ENCODE peak calls at places on chromosomes 3 and 15, in ten cellular contexts. One of them, this sample, is unnamed.

GRCh38 chr3:24639640-24640329 is 145.1 kb upstream of the THRB start:
- ATAC-seq in CD4-positive, alpha-beta T cell: no peak
- ATAC-seq in omental fat pad: no peak
- ATAC-seq in activated T-cell treated with anti-CD3 and anti-CD28 coated beads, Interleukin-2, amount 50 U/mL, for 4 hours: no peak
- ATAC-seq in left ventricle myocardium superior: no peak
- ATAC-seq in SK-N-SH treated with all-trans-retinoic acid at 6 μM for 48 hours: no peak
- ATAC-seq in stimulated activated naive CD8-positive, alpha-beta T cell treated with anti-CD3 and anti-CD28 coated beads, Interleukin-15, amount 100 ng/mL, for 72 hours: no peak
- ATAC-seq in pancreas: no peak
- ATAC-seq in body of pancreas: no peak
- ATAC-seq in CD8-positive, alpha-beta T cell: no peak
- ATAC-seq in this sample: peak

GRCh38 chr3:36700537-36701248 is 63.7 kb downstream of the DCLK3 start:
- ATAC-seq in stimulated activated naive CD8-positive, alpha-beta T cell treated with anti-CD3 and anti-CD28 coated beads, Interleukin-15, amount 100 ng/mL, for 72 hours: peak
- ATAC-seq in pancreas: peak
- ATAC-seq in left ventricle myocardium superior: peak
- ATAC-seq in SK-N-SH treated with all-trans-retinoic acid at 6 μM for 48 hours: peak
- ATAC-seq in activated T-cell treated with anti-CD3 and anti-CD28 coated beads, Interleukin-2, amount 50 U/mL, for 4 hours: peak
- ATAC-seq in body of pancreas: peak
- ATAC-seq in omental fat pad: peak
- ATAC-seq in CD4-positive, alpha-beta T cell: no peak
- ATAC-seq in CD8-positive, alpha-beta T cell: no peak
- ATAC-seq in this sample: peak

GRCh38 chr3:149340310-149340933 is 7.0 kb upstream of the TM4SF18 start:
- ATAC-seq in activated T-cell treated with anti-CD3 and anti-CD28 coated beads, Interleukin-2, amount 50 U/mL, for 4 hours: no peak
- ATAC-seq in stimulated activated naive CD8-positive, alpha-beta T cell treated with anti-CD3 and anti-CD28 coated beads, Interleukin-15, amount 100 ng/mL, for 72 hours: no peak
- ATAC-seq in omental fat pad: peak
- ATAC-seq in left ventricle myocardium superior: peak
- ATAC-seq in pancreas: peak
- ATAC-seq in CD8-positive, alpha-beta T cell: no peak
- ATAC-seq in CD4-positive, alpha-beta T cell: no peak
- ATAC-seq in SK-N-SH treated with all-trans-retinoic acid at 6 μM for 48 hours: peak
- ATAC-seq in body of pancreas: peak
- ATAC-seq in this sample: peak

GRCh38 chr3:67048067-67048715 is 50.1 kb downstream of the KBTBD8 start:
- ATAC-seq in body of pancreas: no peak
- ATAC-seq in stimulated activated naive CD8-positive, alpha-beta T cell treated with anti-CD3 and anti-CD28 coated beads, Interleukin-15, amount 100 ng/mL, for 72 hours: no peak
- ATAC-seq in activated T-cell treated with anti-CD3 and anti-CD28 coated beads, Interleukin-2, amount 50 U/mL, for 4 hours: no peak
- ATAC-seq in SK-N-SH treated with all-trans-retinoic acid at 6 μM for 48 hours: no peak
- ATAC-seq in left ventricle myocardium superior: no peak
- ATAC-seq in CD4-positive, alpha-beta T cell: no peak
- ATAC-seq in omental fat pad: no peak
- ATAC-seq in pancreas: no peak
- ATAC-seq in CD8-positive, alpha-beta T cell: no peak
- ATAC-seq in this sample: no peak

GRCh38 chr3:82521657-82522056 is 760.2 kb upstream of the GBE1 start:
- ATAC-seq in body of pancreas: no peak
- ATAC-seq in CD4-positive, alpha-beta T cell: no peak
- ATAC-seq in pancreas: no peak
- ATAC-seq in SK-N-SH treated with all-trans-retinoic acid at 6 μM for 48 hours: no peak
- ATAC-seq in left ventricle myocardium superior: no peak
- ATAC-seq in omental fat pad: no peak
- ATAC-seq in activated T-cell treated with anti-CD3 and anti-CD28 coated beads, Interleukin-2, amount 50 U/mL, for 4 hours: no peak
- ATAC-seq in CD8-positive, alpha-beta T cell: no peak
- ATAC-seq in stimulated activated naive CD8-positive, alpha-beta T cell treated with anti-CD3 and anti-CD28 coated beads, Interleukin-15, amount 100 ng/mL, for 72 hours: no peak
- ATAC-seq in this sample: no peak

GRCh38 chr3:125602752-125603649 is 7.7 kb upstream of the OSBPL11 start:
- ATAC-seq in left ventricle myocardium superior: no peak
- ATAC-seq in SK-N-SH treated with all-trans-retinoic acid at 6 μM for 48 hours: peak
- ATAC-seq in pancreas: peak
- ATAC-seq in omental fat pad: peak
- ATAC-seq in stimulated activated naive CD8-positive, alpha-beta T cell treated with anti-CD3 and anti-CD28 coated beads, Interleukin-15, amount 100 ng/mL, for 72 hours: no peak
- ATAC-seq in CD4-positive, alpha-beta T cell: no peak
- ATAC-seq in activated T-cell treated with anti-CD3 and anti-CD28 coated beads, Interleukin-2, amount 50 U/mL, for 4 hours: no peak
- ATAC-seq in CD8-positive, alpha-beta T cell: no peak
- ATAC-seq in body of pancreas: no peak
- ATAC-seq in this sample: no peak

GRCh38 chr3:188889070-188889491 is 282.7 kb upstream of the TPRG1 start:
- ATAC-seq in pancreas: no peak
- ATAC-seq in left ventricle myocardium superior: peak
- ATAC-seq in CD8-positive, alpha-beta T cell: no peak
- ATAC-seq in activated T-cell treated with anti-CD3 and anti-CD28 coated beads, Interleukin-2, amount 50 U/mL, for 4 hours: no peak
- ATAC-seq in SK-N-SH treated with all-trans-retinoic acid at 6 μM for 48 hours: no peak
- ATAC-seq in body of pancreas: no peak
- ATAC-seq in stimulated activated naive CD8-positive, alpha-beta T cell treated with anti-CD3 and anti-CD28 coated beads, Interleukin-15, amount 100 ng/mL, for 72 hours: no peak
- ATAC-seq in CD4-positive, alpha-beta T cell: no peak
- ATAC-seq in omental fat pad: no peak
- ATAC-seq in this sample: no peak

GRCh38 chr3:150786791-150787190 is 23.8 kb upstream of the SIAH2 start:
- ATAC-seq in pancreas: no peak
- ATAC-seq in CD8-positive, alpha-beta T cell: no peak
- ATAC-seq in body of pancreas: no peak
- ATAC-seq in stimulated activated naive CD8-positive, alpha-beta T cell treated with anti-CD3 and anti-CD28 coated beads, Interleukin-15, amount 100 ng/mL, for 72 hours: peak
- ATAC-seq in CD4-positive, alpha-beta T cell: no peak
- ATAC-seq in left ventricle myocardium superior: no peak
- ATAC-seq in activated T-cell treated with anti-CD3 and anti-CD28 coated beads, Interleukin-2, amount 50 U/mL, for 4 hours: peak
- ATAC-seq in omental fat pad: peak
- ATAC-seq in SK-N-SH treated with all-trans-retinoic acid at 6 μM for 48 hours: no peak
- ATAC-seq in this sample: no peak

GRCh38 chr3:135908225-135908624 is 57.3 kb upstream of the PPP2R3A start:
- ATAC-seq in omental fat pad: no peak
- ATAC-seq in SK-N-SH treated with all-trans-retinoic acid at 6 μM for 48 hours: no peak
- ATAC-seq in pancreas: no peak
- ATAC-seq in CD4-positive, alpha-beta T cell: no peak
- ATAC-seq in left ventricle myocardium superior: no peak
- ATAC-seq in stimulated activated naive CD8-positive, alpha-beta T cell treated with anti-CD3 and anti-CD28 coated beads, Interleukin-15, amount 100 ng/mL, for 72 hours: no peak
- ATAC-seq in CD8-positive, alpha-beta T cell: no peak
- ATAC-seq in activated T-cell treated with anti-CD3 and anti-CD28 coated beads, Interleukin-2, amount 50 U/mL, for 4 hours: no peak
- ATAC-seq in body of pancreas: no peak
- ATAC-seq in this sample: no peak

GRCh38 chr3:40800343-40800742 is 275.6 kb downstream of the ZNF621 start:
- ATAC-seq in left ventricle myocardium superior: peak
- ATAC-seq in stimulated activated naive CD8-positive, alpha-beta T cell treated with anti-CD3 and anti-CD28 coated beads, Interleukin-15, amount 100 ng/mL, for 72 hours: no peak
- ATAC-seq in omental fat pad: peak
- ATAC-seq in activated T-cell treated with anti-CD3 and anti-CD28 coated beads, Interleukin-2, amount 50 U/mL, for 4 hours: no peak
- ATAC-seq in SK-N-SH treated with all-trans-retinoic acid at 6 μM for 48 hours: no peak
- ATAC-seq in CD4-positive, alpha-beta T cell: no peak
- ATAC-seq in pancreas: peak
- ATAC-seq in CD8-positive, alpha-beta T cell: no peak
- ATAC-seq in body of pancreas: no peak
- ATAC-seq in this sample: peak

GRCh38 chr15:98567951-98568350 is 80.4 kb upstream of the IGF1R start:
- ATAC-seq in body of pancreas: no peak
- ATAC-seq in omental fat pad: no peak
- ATAC-seq in pancreas: no peak
- ATAC-seq in CD4-positive, alpha-beta T cell: no peak
- ATAC-seq in CD8-positive, alpha-beta T cell: no peak
- ATAC-seq in left ventricle myocardium superior: no peak
- ATAC-seq in stimulated activated naive CD8-positive, alpha-beta T cell treated with anti-CD3 and anti-CD28 coated beads, Interleukin-15, amount 100 ng/mL, for 72 hours: no peak
- ATAC-seq in SK-N-SH treated with all-trans-retinoic acid at 6 μM for 48 hours: peak
- ATAC-seq in activated T-cell treated with anti-CD3 and anti-CD28 coated beads, Interleukin-2, amount 50 U/mL, for 4 hours: no peak
- ATAC-seq in this sample: no peak

GRCh38 chr3:158769519-158770253 is 32.2 kb upstream of the MFSD1 start:
- ATAC-seq in omental fat pad: no peak
- ATAC-seq in left ventricle myocardium superior: peak
- ATAC-seq in pancreas: no peak
- ATAC-seq in stimulated activated naive CD8-positive, alpha-beta T cell treated with anti-CD3 and anti-CD28 coated beads, Interleukin-15, amount 100 ng/mL, for 72 hours: no peak
- ATAC-seq in CD8-positive, alpha-beta T cell: no peak
- ATAC-seq in activated T-cell treated with anti-CD3 and anti-CD28 coated beads, Interleukin-2, amount 50 U/mL, for 4 hours: no peak
- ATAC-seq in SK-N-SH treated with all-trans-retinoic acid at 6 μM for 48 hours: no peak
- ATAC-seq in CD4-positive, alpha-beta T cell: no peak
- ATAC-seq in body of pancreas: no peak
- ATAC-seq in this sample: peak

GRCh38 chr15:56978898-56979662 is 60.6 kb downstream of the TCF12 start:
- ATAC-seq in SK-N-SH treated with all-trans-retinoic acid at 6 μM for 48 hours: peak
- ATAC-seq in body of pancreas: no peak
- ATAC-seq in activated T-cell treated with anti-CD3 and anti-CD28 coated beads, Interleukin-2, amount 50 U/mL, for 4 hours: no peak
- ATAC-seq in CD8-positive, alpha-beta T cell: no peak
- ATAC-seq in omental fat pad: no peak
- ATAC-seq in left ventricle myocardium superior: no peak
- ATAC-seq in stimulated activated naive CD8-positive, alpha-beta T cell treated with anti-CD3 and anti-CD28 coated beads, Interleukin-15, amount 100 ng/mL, for 72 hours: no peak
- ATAC-seq in pancreas: no peak
- ATAC-seq in CD4-positive, alpha-beta T cell: no peak
- ATAC-seq in this sample: no peak

GRCh38 chr3:37256447-37256846 is 82.1 kb upstream of the LRRFIP2 start:
- ATAC-seq in stimulated activated naive CD8-positive, alpha-beta T cell treated with anti-CD3 and anti-CD28 coated beads, Interleukin-15, amount 100 ng/mL, for 72 hours: no peak
- ATAC-seq in CD4-positive, alpha-beta T cell: peak
- ATAC-seq in omental fat pad: no peak
- ATAC-seq in left ventricle myocardium superior: peak
- ATAC-seq in SK-N-SH treated with all-trans-retinoic acid at 6 μM for 48 hours: peak
- ATAC-seq in CD8-positive, alpha-beta T cell: peak
- ATAC-seq in pancreas: no peak
- ATAC-seq in activated T-cell treated with anti-CD3 and anti-CD28 coated beads, Interleukin-2, amount 50 U/mL, for 4 hours: no peak
- ATAC-seq in body of pancreas: no peak
- ATAC-seq in this sample: no peak

GRCh38 chr3:173653781-173654180 is 256.2 kb downstream of the NLGN1 start:
- ATAC-seq in pancreas: no peak
- ATAC-seq in activated T-cell treated with anti-CD3 and anti-CD28 coated beads, Interleukin-2, amount 50 U/mL, for 4 hours: no peak
- ATAC-seq in left ventricle myocardium superior: no peak
- ATAC-seq in stimulated activated naive CD8-positive, alpha-beta T cell treated with anti-CD3 and anti-CD28 coated beads, Interleukin-15, amount 100 ng/mL, for 72 hours: no peak
- ATAC-seq in omental fat pad: no peak
- ATAC-seq in CD4-positive, alpha-beta T cell: no peak
- ATAC-seq in CD8-positive, alpha-beta T cell: no peak
- ATAC-seq in SK-N-SH treated with all-trans-retinoic acid at 6 μM for 48 hours: no peak
- ATAC-seq in body of pancreas: no peak
- ATAC-seq in this sample: no peak